ENCODE peak calls at places on chromosomes 5 and 9, in six cellular contexts. L is HepG2, I is A549, M is GM12878, W is K562, O is endothelial cell of umbilical vein. Z is an unnamed sample.

GRCh38 chr9:121962421-121962820 is 130.7 kb downstream of the TTLL11 start:
- DNase-seq in L (no peak), I (no peak), M (no peak), W (no peak), O (no peak), Z (no peak)

GRCh38 chr9:105046907-105047651 is 119.1 kb upstream of the ABCA1 start:
- DNase-seq in L (no peak), I (no peak), M (no peak), W (no peak), O (no peak), Z (no peak)

GRCh38 chr5:65611524-65611923 is 12.6 kb downstream of the TRIM23 start:
- DNase-seq in L (peak), I (peak), M (no peak), W (no peak), O (no peak), Z (no peak)

GRCh38 chr9:113533335-113534225 is 70.1 kb downstream of the RGS3 start:
- DNase-seq in L (no peak), I (no peak), M (no peak), W (no peak), O (no peak), Z (no peak)

GRCh38 chr5:59579101-59579885 is 314.2 kb downstream of the PDE4D start:
- DNase-seq in L (peak), I (no peak), M (no peak), W (no peak), O (no peak), Z (no peak)

GRCh38 chr5:125766706-125767105 is 656.5 kb upstream of the GRAMD2B start:
- DNase-seq in L (no peak), I (no peak), M (no peak), W (no peak), O (no peak), Z (no peak)

GRCh38 chr5:52807723-52808122 is 20.0 kb downstream of the ITGA1 start:
- DNase-seq in L (no peak), I (no peak), M (no peak), W (no peak), O (no peak), Z (no peak)

GRCh38 chr5:76617229-76617628 is 6.0 kb downstream of the F2RL2 start:
- DNase-seq in L (no peak), I (peak), M (no peak), W (no peak), O (no peak), Z (no peak)

GRCh38 chr9:132857601-132858342 is 20.3 kb downstream of the AK8 start:
- DNase-seq in L (no peak), I (no peak), M (no peak), W (peak), O (no peak), Z (peak)

GRCh38 chr5:16034640-16035039 is 145.0 kb downstream of the MARCHF11 start:
- DNase-seq in L (no peak), I (no peak), M (no peak), W (no peak), O (no peak), Z (no peak)

GRCh38 chr9:134655101-134655500 is 13.5 kb downstream of the COL5A1 start:
- DNase-seq in L (no peak), I (no peak), M (no peak), W (no peak), O (no peak), Z (peak)

GRCh38 chr9:6788175-6789016 is 30.6 kb downstream of the KDM4C start:
- DNase-seq in L (peak), I (peak), M (no peak), W (no peak), O (peak), Z (no peak)

GRCh38 chr9:76878933-76879332 is 27.0 kb downstream of the PRUNE2 start:
- DNase-seq in L (no peak), I (no peak), M (no peak), W (no peak), O (no peak), Z (no peak)

GRCh38 chr5:135236187-135236835 is 162.7 kb downstream of the MACROH2A1 start:
- DNase-seq in L (no peak), I (no peak), M (no peak), W (no peak), O (no peak), Z (no peak)

GRCh38 chr5:107518219-107519015 is 152.3 kb downstream of the EFNA5 start:
- DNase-seq in L (no peak), I (no peak), M (no peak), W (no peak), O (no peak), Z (no peak)

GRCh38 chr9:114735732-114736131 is 53.7 kb upstream of the TEX48 start:
- DNase-seq in L (no peak), I (no peak), M (no peak), W (no peak), O (peak), Z (no peak)

GRCh38 chr5:77145666-77146065 is 58.6 kb upstream of the ZBED3 start:
- DNase-seq in L (no peak), I (no peak), M (no peak), W (no peak), O (peak), Z (no peak)

GRCh38 chr9:127213859-127214258 is 50.7 kb upstream of the GARNL3 start:
- DNase-seq in L (no peak), I (no peak), M (no peak), W (no peak), O (no peak), Z (no peak)

GRCh38 chr5:147234825-147235635 is at the start of gene STK32A:
- DNase-seq in L (no peak), I (peak), M (no peak), W (no peak), O (peak), Z (no peak)

GRCh38 chr9:37324691-37325490 is 97.6 kb upstream of the GRHPR start:
- DNase-seq in L (no peak), I (no peak), M (no peak), W (no peak), O (no peak), Z (peak)

GRCh38 chr9:96858018-96858573 is 3.8 kb upstream of the ZNF782 start:
- DNase-seq in L (peak), I (no peak), M (no peak), W (peak), O (no peak), Z (no peak)

GRCh38 chr5:59102437-59102836 is 519.6 kb downstream of the RAB3C start:
- DNase-seq in L (no peak), I (no peak), M (no peak), W (no peak), O (no peak), Z (no peak)

GRCh38 chr9:134053401-134053871 is 14.4 kb downstream of the BRD3 start:
- DNase-seq in L (no peak), I (no peak), M (no peak), W (no peak), O (no peak), Z (no peak)

GRCh38 chr9:129323376-129323998 is 145.4 kb upstream of the IER5L start:
- DNase-seq in L (no peak), I (no peak), M (no peak), W (no peak), O (no peak), Z (no peak)

GRCh38 chr5:172380992-172381643 is 73.2 kb downstream of the SH3PXD2B start:
- DNase-seq in L (no peak), I (no peak), M (no peak), W (no peak), O (no peak), Z (no peak)

GRCh38 chr9:92963831-92964606 is 16.7 kb downstream of the FGD3 start:
- DNase-seq in L (peak), I (no peak), M (peak), W (no peak), O (no peak), Z (peak)

GRCh38 chr9:96141666-96142065 is 160.3 kb downstream of the HSD17B3 start:
- DNase-seq in L (no peak), I (no peak), M (no peak), W (no peak), O (no peak), Z (peak)

GRCh38 chr5:148640471-148640870 is 13.9 kb downstream of the HTR4 start:
- DNase-seq in L (no peak), I (no peak), M (no peak), W (no peak), O (no peak), Z (no peak)

GRCh38 chr5:131536849-131537448 is 98.1 kb downstream of the RAPGEF6 start:
- DNase-seq in L (no peak), I (no peak), M (no peak), W (no peak), O (no peak), Z (no peak)

GRCh38 chr5:10585120-10585915 is 21.4 kb downstream of the ANKRD33B start:
- DNase-seq in L (no peak), I (no peak), M (no peak), W (no peak), O (no peak), Z (no peak)

GRCh38 chr5:10584714-10585113 is 20.8 kb downstream of the ANKRD33B start:
- DNase-seq in L (no peak), I (no peak), M (no peak), W (no peak), O (no peak), Z (no peak)

GRCh38 chr5:10582512-10582897 is 18.6 kb downstream of the ANKRD33B start:
- DNase-seq in L (no peak), I (no peak), M (no peak), W (no peak), O (no peak), Z (no peak)

GRCh38 chr5:10581867-10582511 is 18.1 kb downstream of the ANKRD33B start:
- DNase-seq in L (no peak), I (no peak), M (no peak), W (no peak), O (no peak), Z (no peak)

GRCh38 chr5:10583663-10584572 is 20.0 kb downstream of the ANKRD33B start:
- DNase-seq in L (no peak), I (no peak), M (no peak), W (no peak), O (no peak), Z (no peak)
- H3K4me3 ChIP-seq in L (no peak), I (no peak), M (no peak), W (no peak), O (no peak), Z (no peak)

DNA sequence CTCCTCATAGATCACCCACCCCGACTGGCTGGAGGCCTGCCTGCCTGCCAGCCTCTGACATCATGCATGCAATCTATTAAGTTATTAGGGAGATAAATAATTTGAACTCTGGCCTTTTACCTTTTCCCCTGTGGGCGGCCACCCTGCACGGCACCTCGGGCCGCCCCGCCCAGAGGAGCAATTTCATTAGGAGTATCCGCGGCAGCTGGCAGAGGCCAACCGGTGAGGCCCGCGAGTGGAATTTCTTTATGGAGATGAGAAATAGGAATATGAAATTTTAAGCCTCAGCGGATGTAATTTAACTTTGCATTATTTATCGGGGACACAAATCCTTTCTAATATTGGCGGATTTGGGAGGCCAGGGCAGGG is 22.5 kb downstream of the LHX3 start:
- DNase-seq in L (no peak), I (no peak), M (no peak), W (no peak), O (no peak), Z (no peak)
- TF ChIP-seq POLR2A in L (no peak), I (no peak), M (no peak), W (no peak), O (no peak), Z (no peak)

GRCh38 chr5:151068571-151069197 is 12.2 kb downstream of the TNIP1 start:
- DNase-seq in L (no peak), I (no peak), M (no peak), W (no peak), O (no peak), Z (no peak)
- TF ChIP-seq MYC in L (no peak), I (no peak), M (no peak), W (no peak), O (no peak), Z (no peak)

DNA sequence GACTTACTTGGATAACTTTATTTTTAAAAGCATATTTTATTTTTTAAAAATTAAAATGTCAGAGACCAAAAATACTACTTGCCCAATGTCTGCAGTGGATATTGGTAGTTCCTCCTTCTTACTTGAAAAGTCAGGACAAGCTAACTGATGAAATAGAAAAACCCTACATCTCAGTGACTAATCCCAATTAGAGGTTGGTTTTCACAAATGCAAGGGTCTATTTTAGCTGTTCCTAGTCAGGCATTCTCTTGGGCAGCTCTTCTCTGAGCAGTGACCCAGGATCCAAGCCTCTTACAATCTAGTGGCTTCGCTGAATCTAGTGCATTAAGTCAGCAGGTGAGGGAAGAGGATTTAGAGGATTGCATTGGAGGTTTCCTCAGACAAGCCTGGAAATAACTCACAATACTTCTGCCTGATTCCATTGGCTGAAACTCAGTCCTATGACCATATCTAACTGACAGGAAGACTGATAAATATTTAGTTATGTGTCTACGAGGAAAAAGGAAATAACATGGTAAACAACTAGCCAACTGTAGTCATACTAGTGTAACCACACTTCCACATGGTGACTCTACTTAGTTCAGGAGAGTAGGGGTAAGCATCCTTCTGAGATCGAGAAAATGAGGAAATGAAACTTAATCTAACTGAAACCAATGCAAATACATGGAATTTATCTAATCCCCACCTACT is 34.2 kb upstream of the MIER3 start:
- DNase-seq in L (no peak), I (no peak), M (no peak), W (no peak), O (no peak), Z (peak)
- H3K4me3 ChIP-seq in L (no peak), I (no peak), M (no peak), W (no peak), O (no peak), Z (no peak)

GRCh38 chr5:177438468-177438867 is 8.1 kb upstream of the PRR7 start:
- DNase-seq in L (no peak), I (no peak), M (no peak), W (no peak), O (no peak), Z (no peak)
- TF ChIP-seq POLR2A in L (no peak), I (no peak), M (peak), W (peak), O (no peak), Z (no peak)

DNA sequence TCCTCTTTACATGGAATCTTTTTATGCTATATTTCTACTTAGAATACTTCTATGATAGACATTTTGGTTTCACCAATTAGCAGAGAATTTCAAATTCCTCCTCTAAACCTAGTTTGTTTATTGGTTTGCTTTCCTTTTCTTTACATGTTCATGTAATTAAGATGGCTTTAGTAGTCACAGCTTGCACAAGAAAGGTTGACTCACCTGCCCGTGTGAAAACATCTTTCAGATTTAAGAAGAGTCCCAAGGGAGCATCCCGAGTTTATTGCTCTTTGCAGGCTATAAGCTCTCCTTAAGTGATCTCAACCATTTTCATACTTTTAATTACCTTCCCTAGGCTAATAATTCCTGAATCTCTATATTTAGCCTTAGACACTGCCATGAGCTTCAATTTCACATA is 28.9 kb downstream of the TYRP1 start:
- DNase-seq in L (no peak), I (no peak), M (no peak), W (no peak), O (no peak), Z (no peak)
- TF ChIP-seq MYC in L (no peak), I (no peak), M (no peak), W (no peak), O (no peak), Z (no peak)

GRCh38 chr9:137461316-137461662 is 2.2 kb upstream of the NSMF start:
- DNase-seq in L (no peak), I (no peak), M (no peak), W (no peak), O (no peak), Z (no peak)
- H3K4me3 ChIP-seq in L (no peak), I (no peak), M (no peak), W (no peak), O (no peak), Z (no peak)

GRCh38 chr9:120937596-120937995 is 11.0 kb upstream of the TRAF1 start:
- DNase-seq in L (no peak), I (no peak), M (no peak), W (no peak), O (no peak), Z (no peak)

GRCh38 chr9:120937127-120937526 is 10.5 kb upstream of the TRAF1 start:
- DNase-seq in L (no peak), I (no peak), M (no peak), W (no peak), O (no peak), Z (no peak)

GRCh38 chr9:120935383-120935857 is 8.8 kb upstream of the TRAF1 start:
- DNase-seq in L (no peak), I (peak), M (no peak), W (peak), O (peak), Z (peak)

GRCh38 chr9:120936011-120936763 is 9.6 kb upstream of the TRAF1 start:
- DNase-seq in L (peak), I (peak), M (peak), W (peak), O (peak), Z (peak)

DNA sequence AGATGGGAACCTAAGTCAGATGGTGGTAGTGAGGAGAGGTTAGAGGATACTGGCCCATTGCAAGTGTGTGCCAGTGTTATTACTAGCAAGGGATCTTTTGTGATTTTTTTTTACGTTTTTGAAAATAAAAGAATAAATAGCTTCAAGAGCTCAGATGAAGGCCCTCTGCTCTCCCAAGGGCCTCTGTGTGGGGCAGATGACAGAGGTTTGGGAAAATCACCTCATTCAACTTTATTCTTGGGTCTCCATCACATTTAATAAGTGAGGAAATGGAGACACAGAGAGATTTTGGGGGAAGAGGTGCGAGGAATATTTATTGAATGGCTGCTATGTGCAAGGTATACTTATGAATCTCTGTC is 10.1 kb upstream of the TRAF1 start:
- DNase-seq in L (no peak), I (no peak), M (no peak), W (no peak), O (no peak), Z (no peak)
- TF ChIP-seq POLR2A in L (no peak), I (no peak), M (no peak), W (no peak), O (no peak), Z (no peak)

Z was measured in NB4.